ENCODE peak calls at places on chromosomes 12 and 14, in eight cellular contexts. I is uterus; L is progenitor cell of endocrine pancreas; T is colonic mucosa; V is stimulated activated CD8-positive, alpha-beta memory T cell treated with anti-CD3 and anti-CD28 coated beads, Interleukin-15, amount 100 ng/mL, for 24 hours; S is chondrocyte; Y is EL; Q is GM10248. P is an unnamed sample.

GRCh38 chr14:47302121-47302520 is 373.3 kb downstream of the MDGA2 start:
- DNase-seq in Q (no peak), L (no peak), T (no peak), Y (no peak), V (no peak), I (no peak), S (no peak), P (no peak)

GRCh38 chr12:130965214-130965613 is 11.5 kb downstream of the ADGRD1 start:
- DNase-seq in T (no peak), Y (peak), I (no peak), L (no peak), S (no peak), V (no peak), Q (no peak), P (no peak)

GRCh38 chr12:25308761-25309160 is 58.0 kb upstream of the KRAS start:
- DNase-seq in L (no peak), Q (no peak), S (no peak), I (no peak), V (no peak), T (no peak), Y (peak), P (no peak)

GRCh38 chr14:94129758-94130414 is 482 bp upstream of the IFI27L2 start:
- DNase-seq in V (no peak), T (peak), Y (peak), S (no peak), Q (no peak), L (no peak), I (peak), P (peak)

GRCh38 chr14:63388766-63389431 is 70.2 kb upstream of the GPHB5 start:
- DNase-seq in V (no peak), I (peak), T (peak), S (no peak), L (peak), Y (peak), Q (peak), P (no peak)

GRCh38 chr12:124487065-124487833 is 80.2 kb downstream of the NCOR2 start:
- DNase-seq in T (no peak), V (no peak), Y (no peak), Q (no peak), L (no peak), I (no peak), S (peak), P (no peak)

GRCh38 chr12:116319851-116320621 is 42.5 kb upstream of the MED13L start:
- DNase-seq in Q (no peak), L (no peak), V (no peak), Y (peak), T (peak), I (peak), S (no peak), P (no peak)

GRCh38 chr12:110117948-110118685 is 6.0 kb upstream of the IFT81 start:
- DNase-seq in Y (no peak), I (no peak), Q (no peak), L (no peak), T (peak), V (no peak), S (no peak), P (no peak)

GRCh38 chr12:110269622-110270124 is 11.4 kb upstream of the ATP2A2 start:
- DNase-seq in Y (peak), I (peak), T (no peak), V (no peak), S (no peak), L (no peak), Q (no peak), P (no peak)

GRCh38 chr12:58621126-58621525 is 299.2 kb downstream of the LRIG3 start:
- DNase-seq in V (no peak), L (no peak), T (no peak), I (no peak), Q (no peak), S (no peak), Y (no peak), P (no peak)

GRCh38 chr12:24226745-24227350 is 277.4 kb upstream of the SOX5 start:
- DNase-seq in S (no peak), V (no peak), L (no peak), Y (peak), Q (no peak), T (no peak), I (no peak), P (no peak)

GRCh38 chr12:5797661-5798060 is 147.4 kb downstream of the ANO2 start:
- DNase-seq in L (no peak), I (no peak), Y (no peak), S (no peak), V (no peak), T (no peak), Q (no peak), P (no peak)

GRCh38 chr14:99062772-99063418 is 209.1 kb downstream of the BCL11B start:
- DNase-seq in Y (no peak), Q (no peak), T (no peak), I (no peak), S (no peak), V (no peak), L (no peak), P (no peak)

GRCh38 chr12:95259368-95259767 is 41.8 kb downstream of the VEZT start:
- DNase-seq in L (no peak), Q (no peak), Y (no peak), V (no peak), S (no peak), I (no peak), T (no peak), P (no peak)

GRCh38 chr12:115895247-115895646 is 382.2 kb downstream of the MED13L start:
- DNase-seq in I (no peak), L (no peak), S (no peak), Q (no peak), T (no peak), V (no peak), Y (no peak), P (no peak)

GRCh38 chr12:116982721-116983502 is 72.2 kb downstream of the FBXW8 start:
- DNase-seq in I (peak), Q (no peak), Y (peak), S (no peak), L (no peak), V (no peak), T (no peak), P (no peak)

GRCh38 chr14:99688210-99688581 is 4.1 kb downstream of the CYP46A1 start:
- DNase-seq in I (no peak), T (peak), L (no peak), Q (no peak), V (no peak), S (no peak), Y (no peak), P (no peak)

GRCh38 chr14:64035143-64035542 is 182.3 kb downstream of the SYNE2 start:
- DNase-seq in S (no peak), V (no peak), Q (no peak), I (no peak), L (no peak), Y (peak), T (no peak), P (no peak)

GRCh38 chr14:62269204-62269603 is 507.0 kb downstream of the SNAPC1 start:
- DNase-seq in Q (no peak), I (no peak), T (no peak), V (no peak), S (no peak), Y (peak), L (no peak), P (no peak)

GRCh38 chr12:104668274-104668718 is 211.5 kb downstream of the CHST11 start:
- DNase-seq in S (no peak), T (peak), Q (no peak), L (no peak), Y (no peak), I (peak), V (no peak), P (no peak)

GRCh38 chr12:851913-852312 is 97.6 kb downstream of the RAD52 start:
- DNase-seq in Y (peak), I (no peak), V (no peak), L (no peak), Q (no peak), S (no peak), T (no peak), P (no peak)

GRCh38 chr12:52993558-52993869 is 12.7 kb upstream of the EIF4B start:
- DNase-seq in Q (no peak), L (no peak), Y (no peak), I (no peak), S (no peak), T (no peak), V (no peak), P (no peak)

GRCh38 chr14:104283197-104284106 is 145.1 kb downstream of the KIF26A start:
- DNase-seq in Y (no peak), I (no peak), V (no peak), T (peak), L (no peak), Q (no peak), S (peak), P (no peak)

GRCh38 chr14:88748288-88748687 is 44.5 kb downstream of the EML5 start:
- DNase-seq in Q (no peak), S (no peak), I (no peak), Y (no peak), T (no peak), L (no peak), V (no peak), P (no peak)

GRCh38 chr14:99273025-99273723 is 1.2 kb upstream of the BCL11B start:
- DNase-seq in L (peak), Q (no peak), S (no peak), T (peak), Y (peak), I (no peak), V (no peak), P (peak)

GRCh38 chr14:91872517-91873470 is 5.5 kb upstream of the TC2N start:
- DNase-seq in Y (no peak), T (peak), L (no peak), V (no peak), S (no peak), Q (no peak), I (peak), P (no peak)

P was measured in NCI-H1930.